ENCODE peak calls at places on chromosomes 1 and 21, in ten cellular contexts. L is NCI-H345; Q is central memory CD4-positive, alpha-beta T cell; P is substantia nigra; F is T-helper 2 cell treated with Interferon-gamma antibody and Interleukin-4, amounts not matched to agents 5 μg/mL and 100 μg/mL, for 36 hours; S is activated CD4-positive, alpha-beta memory T cell treated with anti-CD3 and anti-CD28 coated beads for 36 hours; V is MV-4-11; U is NCI-H1930; M is left ventricle myocardium inferior; A is cardiac septum. Y is an unnamed sample.

GRCh38 chr1:98157524-98158293 is 236.9 kb upstream of the DPYD start:
- DNase-seq in A (no peak), V (no peak), Q (no peak), M (no peak), S (no peak), F (no peak), L (no peak), U (no peak), P (no peak), Y (no peak)

GRCh38 chr1:7345516-7345915 is 425.6 kb upstream of the VAMP3 start:
- DNase-seq in L (no peak), V (no peak), Q (no peak), A (no peak), F (no peak), S (no peak), U (no peak), P (no peak), M (no peak), Y (no peak)

GRCh38 chr1:221840511-221841243 is 98.8 kb upstream of the DUSP10 start:
- DNase-seq in P (no peak), F (no peak), L (no peak), A (no peak), S (no peak), U (no peak), Q (no peak), M (peak; percentile 51), V (no peak), Y (no peak)

GRCh38 chr21:44901391-44902074 is 19.2 kb downstream of the ITGB2 start:
- DNase-seq in Q (no peak), F (no peak), P (no peak), L (no peak), U (no peak), A (peak; percentile 70), S (no peak), V (no peak), M (no peak), Y (no peak)

GRCh38 chr1:37358992-37359391 is 115.4 kb upstream of the ZC3H12A start:
- DNase-seq in U (no peak), F (no peak), P (no peak), A (no peak), V (no peak), L (no peak), Q (no peak), S (no peak), M (no peak), Y (no peak)

GRCh38 chr1:46489638-46490602 is at the start of gene DMBX1:
- DNase-seq in V (no peak), S (peak; percentile 68), M (no peak), Q (peak; percentile 9), A (no peak), P (no peak), F (peak; percentile 24), L (peak; percentile 69), U (no peak), Y (no peak)

GRCh38 chr1:69223156-69223555 is 344.6 kb upstream of the LRRC7 start:
- DNase-seq in F (no peak), V (no peak), A (no peak), U (no peak), M (no peak), S (no peak), L (no peak), Q (no peak), P (no peak), Y (no peak)

GRCh38 chr21:43188181-43188580 is 19.4 kb downstream of the CRYAA start:
- DNase-seq in L (no peak), F (no peak), S (no peak), V (no peak), U (no peak), M (no peak), A (no peak), P (no peak), Q (no peak), Y (no peak)